ENCODE peak calls at places on chromosomes 3 and 15, in nine cellular contexts. K, L, U, Q, Z, C, Y, M and F are unnamed samples.

GRCh38 chr15:35444557-35445204 is 101.3 kb downstream of the DPH6 start:
- DNase-seq in Q (no peak), Z (peak), C (no peak), Y (peak), K (peak), L (no peak), M (no peak), U (no peak), F (peak)

GRCh38 chr3:146796078-146796477 is 190.9 kb upstream of the PLSCR5 start:
- DNase-seq in U (no peak), M (no peak), Z (no peak), C (no peak), Q (no peak), K (no peak), Y (no peak), L (no peak), F (no peak)

GRCh38 chr3:45677045-45677436 is 12.2 kb upstream of the SACM1L start:
- DNase-seq in K (no peak), L (peak), M (no peak), C (peak), Y (peak), Q (no peak), U (peak), Z (no peak), F (no peak)

GRCh38 chr15:79598639-79599038 is 166.5 kb downstream of the MINAR1 start:
- DNase-seq in K (no peak), Y (no peak), Z (no peak), M (no peak), Q (no peak), U (no peak), L (no peak), C (no peak), F (no peak)

GRCh38 chr15:84842781-84843180 is 25.6 kb downstream of the ALPK3 start:
- DNase-seq in K (no peak), M (no peak), Y (no peak), Z (no peak), Q (no peak), U (no peak), L (no peak), C (no peak), F (no peak)

GRCh38 chr3:112394008-112394616 is 61.2 kb downstream of the CD200 start:
- DNase-seq in Y (no peak), C (no peak), U (no peak), L (peak), Z (no peak), K (no peak), Q (no peak), M (no peak), F (no peak)

GRCh38 chr3:73786346-73786807 is 161.6 kb upstream of the PDZRN3 start:
- DNase-seq in C (no peak), M (no peak), Z (no peak), Y (peak), Q (peak), U (no peak), L (peak), K (no peak), F (no peak)

GRCh38 chr3:87147562-87147961 is 79.5 kb upstream of the CHMP2B start:
- DNase-seq in L (no peak), Y (no peak), M (no peak), K (no peak), Z (no peak), C (no peak), U (no peak), Q (no peak), F (no peak)

GRCh38 chr3:81920805-81921204 is 159.4 kb upstream of the GBE1 start:
- DNase-seq in K (no peak), U (no peak), C (no peak), Q (no peak), M (no peak), L (no peak), Z (no peak), Y (no peak), F (no peak)

GRCh38 chr3:65575376-65575840 is 463.3 kb downstream of the MAGI1 start:
- DNase-seq in Z (no peak), Q (peak), Y (peak), L (no peak), M (no peak), U (no peak), C (no peak), K (no peak), F (no peak)

GRCh38 chr15:45635191-45635638 is 386 bp downstream of the SQOR start:
- DNase-seq in M (no peak), Q (no peak), Z (peak), K (no peak), L (peak), Y (peak), U (peak), C (peak), F (no peak)

GRCh38 chr15:64911317-64912186 is at the start of gene ANKDD1A:
- DNase-seq in C (peak), U (no peak), Q (no peak), M (peak), Z (peak), L (peak), Y (peak), K (peak), F (no peak)

GRCh38 chr15:44712108-44713005 is 1.0 kb downstream of the B2M start:
- DNase-seq in C (peak), Q (no peak), L (peak), Z (no peak), U (peak), K (peak), Y (peak), M (no peak), F (no peak)

GRCh38 chr3:123808812-123809211 is 75.3 kb downstream of the MYLK start:
- DNase-seq in Q (no peak), K (no peak), Y (no peak), C (no peak), M (no peak), U (no peak), Z (no peak), L (no peak), F (no peak)

GRCh38 chr15:51108933-51109550 is 14.3 kb upstream of the TNFAIP8L3 start:
- DNase-seq in K (no peak), L (peak), Z (no peak), M (no peak), C (no peak), U (no peak), Y (peak), Q (no peak), F (no peak)

GRCh38 chr15:70795311-70795665 is 31.9 kb upstream of the UACA start:
- DNase-seq in M (no peak), C (no peak), Q (peak), U (no peak), L (no peak), K (no peak), Y (peak), Z (no peak), F (no peak)

GRCh38 chr3:111143-112069 is 85.2 kb upstream of the CHL1 start:
- DNase-seq in M (no peak), Q (no peak), Y (no peak), C (no peak), K (peak), L (no peak), Z (peak), U (no peak), F (no peak)

GRCh38 chr3:175741951-175742350 is 882.8 kb downstream of the NAALADL2 start:
- DNase-seq in U (no peak), L (no peak), Q (peak), M (no peak), K (no peak), Y (peak), C (no peak), Z (no peak), F (no peak)

GRCh38 chr3:151467069-151467468 is 6.2 kb upstream of the IGSF10 start:
- DNase-seq in L (no peak), M (no peak), K (no peak), C (no peak), Z (no peak), Q (no peak), U (no peak), Y (no peak), F (no peak)

GRCh38 chr15:38201714-38202113 is 50.9 kb upstream of the SPRED1 start:
- DNase-seq in L (no peak), Z (no peak), U (no peak), Y (no peak), Q (no peak), K (no peak), M (no peak), C (no peak), F (no peak)

GRCh38 chr15:90648137-90649070 is 68.7 kb upstream of the BLM start:
- DNase-seq in Z (peak), K (peak), C (peak), L (peak), U (peak), M (peak), Y (peak), Q (no peak), F (no peak)

GRCh38 chr3:179558742-179559364 is 3.9 kb upstream of the ACTL6A start:
- DNase-seq in C (peak), Q (no peak), Z (peak), K (peak), U (peak), L (peak), M (peak), Y (peak), F (peak)

GRCh38 chr15:94667109-94667508 is 435.7 kb downstream of the MCTP2 start:
- DNase-seq in K (no peak), U (no peak), Y (no peak), C (no peak), Z (no peak), L (no peak), M (no peak), Q (no peak), F (no peak)

GRCh38 chr15:31405200-31405929 is 78.7 kb downstream of the KLF13 start:
- DNase-seq in Y (peak), M (no peak), K (no peak), C (no peak), U (no peak), Q (no peak), Z (no peak), L (no peak), F (no peak)

GRCh38 chr3:105614288-105615030 is 247.8 kb downstream of the ALCAM start:
- DNase-seq in M (no peak), K (no peak), U (no peak), Y (peak), Z (no peak), Q (no peak), C (no peak), L (no peak), F (no peak)